ENCODE peak calls at places on chromosomes 3 and 15, in ten cellular contexts. N is sciatic nerve, U is cardiac fibroblast, P is D341Med, M is GM12892, L is GM18507, S is retina, Z is T-helper 9 cell, I is T-helper 2 cell, J is LoVo. T is an unnamed sample.
A peak's percentile ranks its signal among the peaks of the same experiment; 100 is the strongest.

GRCh38 chr3:159221335-159221734 is 419.5 kb downstream of the MFSD1 start:
- DNase-seq in N (no peak), U (no peak), P (no peak), M (no peak), L (no peak), S (no peak), Z (no peak), I (no peak), J (no peak), T (no peak)

GRCh38 chr15:36406366-36406765 is 173.1 kb upstream of the CDIN1 start:
- DNase-seq in N (no peak), U (no peak), P (no peak), M (no peak), L (no peak), S (no peak), Z (no peak), I (no peak), J (no peak), T (no peak)

GRCh38 chr3:98812851-98813374 is 49.8 kb downstream of the ST3GAL6 start:
- DNase-seq in N (no peak), U (peak; percentile 69), P (peak; percentile 40), M (no peak), L (no peak), S (peak; percentile 17), Z (no peak), I (no peak), J (peak; percentile 25), T (peak; percentile 50)

GRCh38 chr3:38516669-38517068 is 20.5 kb downstream of the EXOG start:
- DNase-seq in N (no peak), U (peak; percentile 81), P (no peak), M (no peak), L (no peak), S (no peak), Z (no peak), I (no peak), J (no peak), T (peak; percentile 23)

GRCh38 chr15:73927003-73927475 is 777 bp downstream of the LOXL1 start:
- DNase-seq in N (peak; percentile 77), U (no peak), P (peak; percentile 74), M (no peak), L (no peak), S (peak; percentile 74), Z (peak; percentile 38), I (peak; percentile 28), J (no peak), T (no peak)

GRCh38 chr15:83694030-83694429 is 40.1 kb downstream of the ADAMTSL3 start:
- DNase-seq in N (no peak), U (peak; percentile 75), P (no peak), M (no peak), L (no peak), S (no peak), Z (no peak), I (no peak), J (no peak), T (peak; percentile 53)

GRCh38 chr3:186413615-186414415 is 51.8 kb upstream of the DGKG start:
- DNase-seq in N (no peak), U (peak; percentile 28), P (no peak), M (no peak), L (peak; percentile 11), S (peak; percentile 68), Z (no peak), I (no peak), J (peak; percentile 41), T (peak; percentile 64)

GRCh38 chr3:150589759-150590158 is 13.4 kb upstream of the SELENOT start:
- DNase-seq in N (no peak), U (peak; percentile 27), P (no peak), M (no peak), L (no peak), S (no peak), Z (no peak), I (no peak), J (no peak), T (peak; percentile 34)

GRCh38 chr3:95994338-95994737 is 820.1 kb upstream of the EPHA6 start:
- DNase-seq in N (no peak), U (no peak), P (no peak), M (no peak), L (no peak), S (no peak), Z (no peak), I (no peak), J (no peak), T (no peak)

GRCh38 chr3:147937891-147938290 is 528.7 kb downstream of the ZIC1 start:
- DNase-seq in N (no peak), U (no peak), P (no peak), M (no peak), L (no peak), S (no peak), Z (no peak), I (no peak), J (no peak), T (no peak)

GRCh38 chr3:137047240-137047639 is 89.5 kb downstream of the IL20RB start:
- DNase-seq in N (no peak), U (no peak), P (no peak), M (no peak), L (no peak), S (no peak), Z (no peak), I (no peak), J (no peak), T (no peak)

GRCh38 chr3:194373912-194374311 is 4.4 kb upstream of the LRRC15 start:
- DNase-seq in N (no peak), U (no peak), P (no peak), M (no peak), L (no peak), S (no peak), Z (no peak), I (no peak), J (no peak), T (no peak)

GRCh38 chr15:76904461-76905012 is 603 bp downstream of the SCAPER start:
- DNase-seq in N (no peak), U (peak; percentile 21), P (no peak), M (no peak), L (no peak), S (peak; percentile 81), Z (no peak), I (peak; percentile 9), J (peak; percentile 50), T (peak; percentile 27)

GRCh38 chr15:60563539-60564404 is 84.8 kb upstream of the ICE2 start:
- DNase-seq in N (no peak), U (no peak), P (no peak), M (no peak), L (no peak), S (no peak), Z (no peak), I (peak; percentile 38), J (no peak), T (no peak)

GRCh38 chr3:155418426-155418825 is 124.9 kb upstream of the STRIT1 start:
- DNase-seq in N (no peak), U (peak; percentile 24), P (no peak), M (no peak), L (no peak), S (peak; percentile 69), Z (no peak), I (no peak), J (no peak), T (no peak)

GRCh38 chr3:72307438-72308105 is 522.6 kb upstream of the PROK2 start:
- DNase-seq in N (no peak), U (no peak), P (no peak), M (no peak), L (no peak), S (no peak), Z (no peak), I (no peak), J (no peak), T (no peak)

GRCh38 chr3:156554515-156554841 is 439 bp downstream of the SSR3 start:
- DNase-seq in N (no peak), U (no peak), P (no peak), M (no peak), L (peak; percentile 2), S (no peak), Z (no peak), I (no peak), J (no peak), T (no peak)

GRCh38 chr3:23611737-23612295 is 193.9 kb upstream of the UBE2E1 start:
- DNase-seq in N (peak; percentile 83), U (peak; percentile 82), P (no peak), M (no peak), L (no peak), S (no peak), Z (no peak), I (no peak), J (no peak), T (peak; percentile 57)

GRCh38 chr3:194472290-194472920 is 14.4 kb downstream of the ATP13A3 start:
- DNase-seq in N (no peak), U (peak; percentile 86), P (peak; percentile 48), M (no peak), L (no peak), S (no peak), Z (no peak), I (no peak), J (peak; percentile 80), T (peak; percentile 85)

GRCh38 chr3:71521940-71522876 is 61.3 kb downstream of the FOXP1 start:
- DNase-seq in N (no peak), U (no peak), P (no peak), M (no peak), L (no peak), S (no peak), Z (no peak), I (no peak), J (no peak), T (no peak)

GRCh38 chr3:65751123-65751700 is 287.5 kb downstream of the MAGI1 start:
- DNase-seq in N (peak; percentile 59), U (peak; percentile 55), P (peak; percentile 71), M (no peak), L (no peak), S (peak; percentile 79), Z (no peak), I (no peak), J (no peak), T (peak; percentile 29)